ENCODE peak calls at places on chromosomes 5 and 9, in nine cellular contexts. N is fibroblast of lung, P is left ventricle myocardium inferior, Q is Peyer's patch, G is GM06990, F is BJ, E is heart left ventricle, U is fibroblast of pulmonary artery, R is pancreas. S is an unnamed sample.

GRCh38 chr5:111530298-111530740 is 18.0 kb upstream of the STARD4 start:
- DNase-seq in G (peak), R (peak), Q (peak), E (peak), F (no peak), N (no peak), P (peak), U (peak), S (no peak)

GRCh38 chr9:23851024-23851629 is 25.1 kb upstream of the ELAVL2 start:
- DNase-seq in P (no peak), U (no peak), F (no peak), R (peak), E (peak), G (no peak), Q (no peak), N (no peak), S (no peak)

GRCh38 chr9:121641228-121641611 is 10.2 kb upstream of the DAB2IP start:
- DNase-seq in E (no peak), F (no peak), N (no peak), U (no peak), P (no peak), Q (peak), R (no peak), G (no peak), S (no peak)

GRCh38 chr5:951940-952596 is 56.5 kb upstream of the NKD2 start:
- DNase-seq in F (no peak), U (no peak), R (no peak), G (no peak), N (no peak), Q (no peak), E (no peak), P (no peak), S (no peak)

GRCh38 chr9:104780796-104781395 is 17.0 kb downstream of the NIPSNAP3B start:
- DNase-seq in F (no peak), Q (no peak), E (no peak), R (no peak), P (no peak), U (peak), N (peak), G (no peak), S (peak)

GRCh38 chr9:34710023-34710422 is at the start of gene CCL21:
- DNase-seq in P (peak), U (peak), E (no peak), F (no peak), N (peak), G (no peak), Q (no peak), R (no peak), S (peak)

GRCh38 chr9:93092171-93092991 is 3.6 kb upstream of the CARD19 start:
- DNase-seq in F (no peak), U (no peak), E (no peak), N (no peak), Q (peak), P (no peak), R (no peak), G (no peak), S (no peak)

GRCh38 chr9:98781588-98782383 is 14.6 kb downstream of the ANKS6 start:
- DNase-seq in F (no peak), N (no peak), Q (peak), G (no peak), R (no peak), P (no peak), E (no peak), U (no peak), S (no peak)

GRCh38 chr5:78243639-78244038 is 50.9 kb downstream of the AP3B1 start:
- DNase-seq in U (peak), N (peak), F (peak), Q (no peak), E (no peak), P (no peak), R (no peak), G (no peak), S (peak)

GRCh38 chr5:96048763-96049162 is 87.1 kb upstream of the ELL2 start:
- DNase-seq in P (no peak), E (no peak), R (peak), U (peak), Q (peak), N (no peak), F (no peak), G (no peak), S (no peak)

GRCh38 chr5:145777445-145778063 is 57.6 kb downstream of the PRELID2 start:
- DNase-seq in U (no peak), N (no peak), P (no peak), R (peak), E (no peak), Q (no peak), F (no peak), G (no peak), S (no peak)

GRCh38 chr5:140317859-140318258 is 15.0 kb upstream of the PFDN1 start:
- DNase-seq in F (no peak), G (no peak), U (peak), N (no peak), E (no peak), P (no peak), R (no peak), Q (no peak), S (peak)

GRCh38 chr9:135085830-135086546 is 1.5 kb upstream of the OLFM1 start:
- DNase-seq in N (peak), R (peak), P (peak), Q (peak), U (peak), E (peak), G (peak), F (no peak), S (peak)

GRCh38 chr5:179120951-179121666 is 60.9 kb downstream of the ZNF354C start:
- DNase-seq in P (no peak), E (no peak), G (no peak), N (no peak), F (no peak), Q (no peak), R (peak), U (no peak), S (no peak)

DNA sequence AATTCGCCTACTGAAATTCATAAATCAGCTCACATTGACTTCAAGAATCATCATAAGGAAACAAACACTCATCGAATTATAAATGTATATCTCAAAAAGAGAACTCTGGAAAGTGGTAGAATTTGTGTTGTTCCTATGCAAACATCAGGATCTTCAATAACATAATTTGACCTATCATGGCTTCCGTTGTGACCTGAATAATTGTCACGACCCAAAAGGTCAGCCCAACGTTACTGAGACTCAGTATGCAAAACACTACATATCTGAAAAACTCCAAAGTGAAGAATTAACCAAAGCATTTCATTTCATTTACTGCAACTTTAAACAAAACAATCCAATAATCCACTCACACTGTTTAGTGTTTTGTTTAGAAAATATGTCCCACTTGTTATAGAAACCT is 1.2 kb downstream of the RAPGEF6 start:
- DNase-seq in F (no peak), E (no peak), R (no peak), N (no peak), G (no peak), P (no peak), U (no peak), Q (no peak), S (no peak)
- H3K4me3 ChIP-seq in F (peak), E (peak), R (no peak), N (peak), G (peak), P (peak), U (peak), Q (peak), S (peak)

DNA sequence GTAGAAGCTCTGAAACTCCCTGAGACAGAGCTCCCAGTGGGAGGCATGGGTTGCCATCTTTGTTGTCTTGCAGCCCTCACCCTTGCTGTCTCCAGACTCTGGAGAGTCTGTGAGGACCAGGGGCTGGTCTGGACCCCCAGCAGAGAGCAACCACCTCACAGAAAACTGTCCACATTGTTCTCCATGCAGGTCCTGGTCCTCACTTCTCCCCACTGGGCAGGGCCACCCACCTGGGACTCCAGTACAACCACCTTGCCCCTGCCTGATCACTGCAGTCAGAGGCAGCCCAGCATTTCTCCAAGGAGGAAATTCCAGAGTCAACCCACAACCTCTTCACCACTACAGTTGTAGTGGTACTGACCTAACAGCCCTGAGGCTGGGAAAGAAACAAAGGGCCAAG is 285.6 kb upstream of the RPS23 start:
- DNase-seq in N (no peak), R (no peak), F (no peak), U (no peak), P (no peak), G (no peak), Q (no peak), E (no peak), S (no peak)
- TF ChIP-seq CTCF in N (no peak), R (no peak), F (no peak), U (no peak), P (no peak), G (no peak), Q (no peak), E (no peak), S (no peak)

GRCh38 chr9:131657890-131658752 is 81.8 kb downstream of the RAPGEF1 start:
- DNase-seq in E (no peak), P (no peak), R (no peak), G (no peak), U (peak), Q (no peak), F (peak), N (peak), S (peak)
- H3K4me3 ChIP-seq in E (no peak), P (no peak), R (no peak), G (no peak), U (no peak), Q (no peak), F (no peak), N (peak), S (no peak)

GRCh38 chr5:103589416-103590175 is 27.0 kb upstream of the NUDT12 start:
- DNase-seq in E (no peak), Q (no peak), R (no peak), P (no peak), N (peak), U (peak), G (no peak), F (no peak), S (peak)

GRCh38 chr5:103582364-103582763 is 19.8 kb upstream of the NUDT12 start:
- DNase-seq in R (no peak), E (no peak), N (peak), U (peak), Q (no peak), F (no peak), G (no peak), P (no peak), S (peak)

DNA sequence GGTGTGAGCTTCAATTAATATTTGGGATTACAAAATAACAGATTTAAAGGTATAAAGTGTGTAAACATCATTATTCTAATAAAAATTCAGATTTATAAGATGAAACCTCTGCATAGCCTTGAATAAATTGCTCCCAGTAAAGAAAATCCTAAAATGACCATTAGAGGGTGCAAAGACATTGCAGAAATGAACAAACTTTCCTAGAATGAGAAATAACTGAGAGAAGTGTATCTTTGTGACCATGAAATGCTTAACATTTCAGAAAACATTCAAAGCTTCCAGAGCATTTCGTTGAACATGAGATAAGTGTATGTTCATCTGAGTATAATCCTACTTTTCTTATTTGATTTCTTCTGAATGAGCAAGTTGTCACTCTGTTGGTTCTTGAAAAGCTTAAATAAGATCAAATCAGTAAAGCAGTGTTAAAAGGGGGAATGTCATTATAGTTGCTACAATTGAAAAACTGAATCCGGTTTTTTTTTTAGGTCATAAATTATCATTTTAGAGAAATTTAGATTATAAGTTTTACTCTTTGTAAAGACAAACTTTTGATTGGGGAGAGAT is 24.7 kb upstream of the NUDT12 start:
- DNase-seq in F (no peak), R (no peak), N (peak), E (no peak), P (no peak), Q (no peak), U (peak), G (no peak), S (peak)
- TF ChIP-seq CTCF in F (peak), R (peak), N (peak), E (peak), P (peak), Q (peak), U (peak), G (no peak), S (peak)

DNA sequence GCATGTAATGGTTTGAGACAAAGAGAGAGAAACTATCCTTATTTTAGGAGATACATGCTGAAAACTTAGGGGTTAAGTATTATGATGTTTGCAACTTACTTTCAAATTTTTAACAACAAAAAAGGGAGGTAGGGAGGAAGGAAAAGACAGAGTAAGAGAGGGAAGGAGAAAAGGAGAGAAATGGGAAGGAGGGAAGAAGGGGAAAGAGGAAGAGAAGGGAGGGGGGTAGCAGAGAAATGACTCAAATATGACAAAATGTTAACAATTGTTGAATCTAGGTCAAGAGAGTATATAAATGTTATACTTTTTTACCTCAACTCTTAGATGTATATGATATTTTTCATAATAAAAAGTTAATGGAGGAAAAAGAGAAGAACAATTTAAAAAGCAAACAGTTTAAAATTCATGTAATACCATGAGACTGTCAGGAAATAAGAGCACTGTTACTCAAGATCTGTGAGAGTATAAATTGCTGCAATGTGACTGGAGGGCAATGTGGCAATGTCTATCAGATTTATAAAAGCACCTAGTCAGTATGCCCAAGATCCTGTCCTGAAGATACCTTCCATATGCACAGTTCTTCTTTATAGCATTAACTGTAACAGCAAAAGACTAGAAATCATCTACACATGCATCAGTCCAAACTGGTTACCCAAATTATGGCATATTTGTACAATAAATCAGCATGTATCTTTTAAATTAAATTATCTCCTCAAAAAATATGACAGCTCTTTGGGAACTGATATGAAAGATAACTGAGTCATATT is 16.3 kb downstream of the FBXW11 start:
- DNase-seq in G (no peak), F (no peak), U (no peak), R (no peak), E (no peak), N (no peak), Q (no peak), P (no peak), S (no peak)
- H3K4me3 ChIP-seq in G (no peak), F (no peak), U (no peak), R (no peak), E (no peak), N (no peak), Q (no peak), P (no peak), S (no peak)

DNA sequence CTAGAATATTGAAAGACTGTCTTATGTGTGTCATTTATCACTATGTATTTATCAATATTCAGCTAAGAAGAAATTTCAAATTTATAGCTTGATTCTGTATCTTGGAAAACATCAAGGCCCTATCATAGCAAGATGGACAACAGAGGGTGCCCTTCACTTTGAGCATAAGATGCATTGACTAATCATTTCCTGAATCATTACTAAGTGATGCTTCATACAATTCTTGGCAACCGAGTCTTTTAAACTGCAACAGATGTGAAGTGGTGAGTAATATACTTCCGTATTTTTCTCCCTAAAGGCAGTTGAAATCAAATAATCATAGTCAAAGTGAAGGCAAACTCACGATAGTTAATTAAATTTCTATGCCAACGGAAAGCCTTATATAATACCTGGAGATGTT is 318.6 kb upstream of the RGMB start:
- DNase-seq in Q (no peak), G (no peak), P (no peak), F (peak), U (peak), E (no peak), N (peak), R (no peak), S (peak)
- TF ChIP-seq CTCF in Q (peak), G (no peak), P (no peak), F (peak), U (peak), E (no peak), N (peak), R (no peak), S (peak)

GRCh38 chr5:138701678-138702077 is 51.5 kb upstream of the CTNNA1 start:
- DNase-seq in N (no peak), Q (no peak), F (no peak), E (no peak), U (no peak), G (no peak), P (no peak), R (no peak), S (no peak)

GRCh38 chr5:138702166-138702826 is 50.9 kb upstream of the CTNNA1 start:
- DNase-seq in F (no peak), G (no peak), R (no peak), E (no peak), Q (no peak), N (peak), U (no peak), P (no peak), S (no peak)

GRCh38 chr5:138702827-138703194 is 50.4 kb upstream of the CTNNA1 start:
- DNase-seq in U (no peak), F (no peak), Q (no peak), R (no peak), E (no peak), G (no peak), N (no peak), P (no peak), S (no peak)

GRCh38 chr5:138699482-138699881 is 53.7 kb upstream of the CTNNA1 start:
- DNase-seq in P (no peak), G (no peak), U (no peak), F (no peak), E (no peak), R (no peak), Q (no peak), N (no peak), S (no peak)

DNA sequence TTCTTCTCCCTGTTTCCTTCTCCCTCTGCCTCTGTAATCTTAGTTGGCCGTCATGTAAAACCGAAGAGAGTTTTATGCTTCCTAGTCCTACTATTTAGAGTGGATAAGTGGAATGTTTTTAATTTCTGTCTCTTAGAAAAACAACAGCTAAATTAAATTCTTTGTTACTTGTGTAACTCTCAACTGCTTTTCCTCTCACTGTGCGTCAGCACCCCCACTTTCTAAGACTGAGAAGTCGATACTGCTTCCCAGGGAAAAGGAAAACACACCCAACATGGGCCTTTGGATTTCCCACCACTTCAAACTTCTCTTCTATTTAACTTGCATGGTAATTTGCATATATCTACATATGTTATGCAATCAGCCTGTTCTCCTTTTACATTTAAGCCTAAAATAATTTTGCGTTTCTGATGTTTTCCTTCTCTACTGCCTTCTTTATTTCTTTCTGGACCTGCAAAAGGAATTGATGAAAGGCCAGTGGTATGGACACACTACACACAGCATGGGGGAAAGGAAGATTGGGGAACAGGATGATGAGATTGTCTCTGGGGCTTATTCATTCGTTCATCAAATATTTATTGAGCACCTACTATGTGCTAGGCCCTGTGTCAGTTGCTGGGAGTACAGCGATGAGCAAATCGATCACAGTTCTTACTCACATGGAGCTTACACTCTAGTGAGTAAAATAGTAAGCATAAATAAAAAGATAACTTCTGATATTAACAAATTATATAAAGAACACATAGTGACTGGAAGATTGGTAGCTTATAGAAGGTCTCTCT is 52.5 kb upstream of the CTNNA1 start:
- DNase-seq in R (no peak), P (no peak), F (no peak), G (no peak), U (no peak), Q (no peak), N (no peak), E (no peak), S (no peak)
- H3K4me3 ChIP-seq in R (no peak), P (no peak), F (no peak), G (no peak), U (no peak), Q (no peak), N (no peak), E (no peak), S (no peak)

GRCh38 chr5:23419115-23419514 is 88.3 kb upstream of the PRDM9 start:
- DNase-seq in E (no peak), Q (no peak), G (no peak), R (no peak), U (no peak), P (no peak), N (no peak), F (no peak), S (no peak)
- TF ChIP-seq CTCF in E (no peak), Q (no peak), G (no peak), R (no peak), U (no peak), P (no peak), N (no peak), F (no peak), S (no peak)

GRCh38 chr5:38559427-38559826 is 3.0 kb upstream of the LIFR start:
- DNase-seq in Q (no peak), P (no peak), F (no peak), R (no peak), N (peak), U (no peak), E (no peak), G (no peak), S (no peak)

GRCh38 chr5:38556599-38557308 is at the start of gene LIFR:
- DNase-seq in R (peak), N (peak), E (peak), P (peak), F (peak), U (peak), G (peak), Q (peak), S (peak)

GRCh38 chr5:38556115-38556598 is 289 bp downstream of the LIFR start:
- DNase-seq in R (no peak), E (peak), G (peak), N (no peak), U (no peak), P (peak), F (no peak), Q (peak), S (no peak)

GRCh38 chr5:38557309-38557710 is 864 bp upstream of the LIFR start:
- DNase-seq in G (no peak), N (no peak), E (no peak), R (no peak), U (no peak), Q (no peak), P (no peak), F (no peak), S (no peak)

GRCh38 chr5:38557792-38558191 is 1.3 kb upstream of the LIFR start:
- DNase-seq in U (no peak), G (no peak), Q (no peak), E (no peak), R (no peak), F (no peak), N (no peak), P (no peak), S (no peak)
- H3K4me3 ChIP-seq in U (peak), G (no peak), Q (no peak), E (peak), R (no peak), F (peak), N (peak), P (peak), S (peak)

GRCh38 chr5:7015586-7016256 is 302.5 kb downstream of the TENT4A start:
- DNase-seq in U (no peak), Q (no peak), G (no peak), F (no peak), N (no peak), R (no peak), P (no peak), E (no peak), S (no peak)
- TF ChIP-seq CTCF in U (no peak), Q (no peak), G (peak), F (no peak), N (no peak), R (no peak), P (no peak), E (no peak), S (no peak)

S was measured in fibroblast of the aortic adventitia.